ENCODE peak calls at places on chromosome 15, in four cellular contexts. One of them, this sample, is unnamed.
A peak's percentile ranks its signal among the peaks of the same experiment; 100 is the strongest.

GRCh38 chr15:95016511-95017219 is 785.3 kb downstream of the MCTP2 start:
- DNase-seq in ACHN: no peak
- DNase-seq in endothelial cell: no peak
- DNase-seq in stimulated activated CD4-positive, alpha-beta T cell treated with anti-CD3 and anti-CD28 coated beads, TNF-alpha, amount 100 ng/mL, for 1 hour: no peak
- DNase-seq in this sample: no peak

GRCh38 chr15:79516646-79517045 is 84.5 kb downstream of the MINAR1 start:
- DNase-seq in ACHN: no peak
- DNase-seq in endothelial cell: no peak
- DNase-seq in stimulated activated CD4-positive, alpha-beta T cell treated with anti-CD3 and anti-CD28 coated beads, TNF-alpha, amount 100 ng/mL, for 1 hour: no peak
- DNase-seq in this sample: no peak

GRCh38 chr15:71295242-71296031 is 180.2 kb downstream of the THSD4 start:
- DNase-seq in ACHN: peak; percentile 95
- DNase-seq in endothelial cell: no peak
- DNase-seq in stimulated activated CD4-positive, alpha-beta T cell treated with anti-CD3 and anti-CD28 coated beads, TNF-alpha, amount 100 ng/mL, for 1 hour: no peak
- DNase-seq in this sample: no peak

GRCh38 chr15:95684693-95685115 is 645.8 kb upstream of the NR2F2 start:
- DNase-seq in ACHN: peak; percentile 71
- DNase-seq in endothelial cell: no peak
- DNase-seq in stimulated activated CD4-positive, alpha-beta T cell treated with anti-CD3 and anti-CD28 coated beads, TNF-alpha, amount 100 ng/mL, for 1 hour: no peak
- DNase-seq in this sample: no peak

GRCh38 chr15:98996619-98997018 is 11.0 kb downstream of the PGPEP1L start:
- DNase-seq in ACHN: no peak
- DNase-seq in endothelial cell: no peak
- DNase-seq in stimulated activated CD4-positive, alpha-beta T cell treated with anti-CD3 and anti-CD28 coated beads, TNF-alpha, amount 100 ng/mL, for 1 hour: no peak
- DNase-seq in this sample: no peak

GRCh38 chr15:68277131-68277604 is 377 bp upstream of the FEM1B start:
- DNase-seq in ACHN: peak; percentile 53
- DNase-seq in endothelial cell: peak; percentile 58
- DNase-seq in stimulated activated CD4-positive, alpha-beta T cell treated with anti-CD3 and anti-CD28 coated beads, TNF-alpha, amount 100 ng/mL, for 1 hour: no peak
- DNase-seq in this sample: no peak

GRCh38 chr15:81301815-81302399 is 22.0 kb downstream of the STARD5 start:
- DNase-seq in ACHN: no peak
- DNase-seq in endothelial cell: no peak
- DNase-seq in stimulated activated CD4-positive, alpha-beta T cell treated with anti-CD3 and anti-CD28 coated beads, TNF-alpha, amount 100 ng/mL, for 1 hour: no peak
- DNase-seq in this sample: peak; percentile 51

GRCh38 chr15:37819191-37819590 is 115.2 kb upstream of the TMCO5A start:
- DNase-seq in ACHN: no peak
- DNase-seq in endothelial cell: no peak
- DNase-seq in stimulated activated CD4-positive, alpha-beta T cell treated with anti-CD3 and anti-CD28 coated beads, TNF-alpha, amount 100 ng/mL, for 1 hour: no peak
- DNase-seq in this sample: no peak

GRCh38 chr15:94312946-94313345 is 81.6 kb downstream of the MCTP2 start:
- DNase-seq in ACHN: no peak
- DNase-seq in endothelial cell: no peak
- DNase-seq in stimulated activated CD4-positive, alpha-beta T cell treated with anti-CD3 and anti-CD28 coated beads, TNF-alpha, amount 100 ng/mL, for 1 hour: no peak
- DNase-seq in this sample: no peak

GRCh38 chr15:50953302-50953701 is 44.8 kb downstream of the AP4E1 start:
- DNase-seq in ACHN: no peak
- DNase-seq in endothelial cell: no peak
- DNase-seq in stimulated activated CD4-positive, alpha-beta T cell treated with anti-CD3 and anti-CD28 coated beads, TNF-alpha, amount 100 ng/mL, for 1 hour: no peak
- DNase-seq in this sample: no peak

GRCh38 chr15:25777047-25777446 is 86.1 kb downstream of the ATP10A start:
- DNase-seq in ACHN: no peak
- DNase-seq in endothelial cell: no peak
- DNase-seq in stimulated activated CD4-positive, alpha-beta T cell treated with anti-CD3 and anti-CD28 coated beads, TNF-alpha, amount 100 ng/mL, for 1 hour: no peak
- DNase-seq in this sample: no peak

GRCh38 chr15:79307251-79307650 is 3.7 kb upstream of the TMED3 start:
- DNase-seq in ACHN: no peak
- DNase-seq in endothelial cell: no peak
- DNase-seq in stimulated activated CD4-positive, alpha-beta T cell treated with anti-CD3 and anti-CD28 coated beads, TNF-alpha, amount 100 ng/mL, for 1 hour: no peak
- DNase-seq in this sample: no peak

GRCh38 chr15:39587291-39587909 is 6.5 kb downstream of the THBS1 start:
- DNase-seq in ACHN: peak; percentile 13
- DNase-seq in endothelial cell: no peak
- DNase-seq in stimulated activated CD4-positive, alpha-beta T cell treated with anti-CD3 and anti-CD28 coated beads, TNF-alpha, amount 100 ng/mL, for 1 hour: no peak
- DNase-seq in this sample: no peak

GRCh38 chr15:93217343-93217742 is 128.3 kb upstream of the RGMA start:
- DNase-seq in ACHN: no peak
- DNase-seq in endothelial cell: no peak
- DNase-seq in stimulated activated CD4-positive, alpha-beta T cell treated with anti-CD3 and anti-CD28 coated beads, TNF-alpha, amount 100 ng/mL, for 1 hour: no peak
- DNase-seq in this sample: no peak

GRCh38 chr15:51619331-51620033 is 3.1 kb downstream of the DMXL2 start:
- DNase-seq in ACHN: no peak
- DNase-seq in endothelial cell: no peak
- DNase-seq in stimulated activated CD4-positive, alpha-beta T cell treated with anti-CD3 and anti-CD28 coated beads, TNF-alpha, amount 100 ng/mL, for 1 hour: no peak
- DNase-seq in this sample: no peak

GRCh38 chr15:101396484-101397261 is 92.8 kb downstream of the PCSK6 start:
- DNase-seq in ACHN: no peak
- DNase-seq in endothelial cell: no peak
- DNase-seq in stimulated activated CD4-positive, alpha-beta T cell treated with anti-CD3 and anti-CD28 coated beads, TNF-alpha, amount 100 ng/mL, for 1 hour: no peak
- DNase-seq in this sample: no peak

GRCh38 chr15:60635507-60636352 is 156.8 kb upstream of the ICE2 start:
- DNase-seq in ACHN: no peak
- DNase-seq in endothelial cell: no peak
- DNase-seq in stimulated activated CD4-positive, alpha-beta T cell treated with anti-CD3 and anti-CD28 coated beads, TNF-alpha, amount 100 ng/mL, for 1 hour: no peak
- DNase-seq in this sample: peak; percentile 23

GRCh38 chr15:41651373-41651772 is 8.8 kb upstream of the MGA start:
- DNase-seq in ACHN: no peak
- DNase-seq in endothelial cell: no peak
- DNase-seq in stimulated activated CD4-positive, alpha-beta T cell treated with anti-CD3 and anti-CD28 coated beads, TNF-alpha, amount 100 ng/mL, for 1 hour: no peak
- DNase-seq in this sample: no peak

GRCh38 chr15:75570119-75570518 is 9.0 kb downstream of the PTPN9 start:
- DNase-seq in ACHN: no peak
- DNase-seq in endothelial cell: no peak
- DNase-seq in stimulated activated CD4-positive, alpha-beta T cell treated with anti-CD3 and anti-CD28 coated beads, TNF-alpha, amount 100 ng/mL, for 1 hour: no peak
- DNase-seq in this sample: no peak

GRCh38 chr15:44535092-44535491 is 1.9 kb upstream of the EIF3J start:
- DNase-seq in ACHN: no peak
- DNase-seq in endothelial cell: no peak
- DNase-seq in stimulated activated CD4-positive, alpha-beta T cell treated with anti-CD3 and anti-CD28 coated beads, TNF-alpha, amount 100 ng/mL, for 1 hour: no peak
- DNase-seq in this sample: no peak

GRCh38 chr15:89630974-89631901 is 24.0 kb downstream of the KIF7 start:
- DNase-seq in ACHN: no peak
- DNase-seq in endothelial cell: no peak
- DNase-seq in stimulated activated CD4-positive, alpha-beta T cell treated with anti-CD3 and anti-CD28 coated beads, TNF-alpha, amount 100 ng/mL, for 1 hour: no peak
- DNase-seq in this sample: no peak

GRCh38 chr15:66072616-66073361 is 180.8 kb downstream of the MEGF11 start:
- DNase-seq in ACHN: no peak
- DNase-seq in endothelial cell: no peak
- DNase-seq in stimulated activated CD4-positive, alpha-beta T cell treated with anti-CD3 and anti-CD28 coated beads, TNF-alpha, amount 100 ng/mL, for 1 hour: no peak
- DNase-seq in this sample: no peak

GRCh38 chr15:52306270-52306669 is 10.7 kb upstream of the MYO5C start:
- DNase-seq in ACHN: no peak
- DNase-seq in endothelial cell: no peak
- DNase-seq in stimulated activated CD4-positive, alpha-beta T cell treated with anti-CD3 and anti-CD28 coated beads, TNF-alpha, amount 100 ng/mL, for 1 hour: no peak
- DNase-seq in this sample: no peak

GRCh38 chr15:36005542-36005941 is 459.6 kb upstream of the DPH6 start:
- DNase-seq in ACHN: no peak
- DNase-seq in endothelial cell: no peak
- DNase-seq in stimulated activated CD4-positive, alpha-beta T cell treated with anti-CD3 and anti-CD28 coated beads, TNF-alpha, amount 100 ng/mL, for 1 hour: no peak
- DNase-seq in this sample: no peak

This sample was measured in NAMALWA.